ENCODE peak calls at places on chromosomes 16 and 17, in ten cellular contexts. One of them, this sample, is unnamed.

GRCh38 chr16:69726313-69727060 is at the start of gene NQO1:
- DNase-seq in GOT3: peak; percentile 94
- DNase-seq in iris pigment epithelial cell: peak; percentile 98
- DNase-seq in IMR-90: peak; percentile 97
- DNase-seq in endothelial cell of umbilical vein: peak; percentile 92
- DNase-seq in stimulated activated CD4-positive, alpha-beta T cell treated with anti-CD3 and anti-CD28 coated beads, Interleukin-12 subunit alpha, Interleukin-12 subunit beta, amount 100 ng/mL, for 4 hours: peak; percentile 87
- DNase-seq in HTR-8/SVneo: peak; percentile 95
- DNase-seq in astrocyte of the spinal cord: peak; percentile 99
- DNase-seq in T-cell: peak; percentile 81
- DNase-seq in GM12864: peak; percentile 83
- DNase-seq in this sample: peak; percentile 88

GRCh38 chr17:1108560-1108809 is 71.3 kb downstream of the ABR start:
- DNase-seq in endothelial cell of umbilical vein: peak; percentile 10
- DNase-seq in astrocyte of the spinal cord: no peak
- DNase-seq in iris pigment epithelial cell: no peak
- DNase-seq in stimulated activated CD4-positive, alpha-beta T cell treated with anti-CD3 and anti-CD28 coated beads, Interleukin-12 subunit alpha, Interleukin-12 subunit beta, amount 100 ng/mL, for 4 hours: no peak
- DNase-seq in T-cell: no peak
- DNase-seq in HTR-8/SVneo: peak; percentile 25
- DNase-seq in GM12864: no peak
- DNase-seq in IMR-90: no peak
- DNase-seq in GOT3: no peak
- DNase-seq in this sample: no peak

GRCh38 chr17:39209317-39210092 is 9.4 kb downstream of the RPL19 start:
- DNase-seq in T-cell: peak; percentile 68
- DNase-seq in iris pigment epithelial cell: peak; percentile 56
- DNase-seq in stimulated activated CD4-positive, alpha-beta T cell treated with anti-CD3 and anti-CD28 coated beads, Interleukin-12 subunit alpha, Interleukin-12 subunit beta, amount 100 ng/mL, for 4 hours: peak; percentile 71
- DNase-seq in HTR-8/SVneo: no peak
- DNase-seq in endothelial cell of umbilical vein: peak; percentile 29
- DNase-seq in IMR-90: peak; percentile 69
- DNase-seq in astrocyte of the spinal cord: peak; percentile 43
- DNase-seq in GM12864: no peak
- DNase-seq in GOT3: no peak
- DNase-seq in this sample: peak; percentile 26

GRCh38 chr17:45132569-45133463 is 501 bp upstream of the PLCD3 start:
- DNase-seq in endothelial cell of umbilical vein: peak; percentile 83
- DNase-seq in GM12864: no peak
- DNase-seq in HTR-8/SVneo: peak; percentile 96
- DNase-seq in stimulated activated CD4-positive, alpha-beta T cell treated with anti-CD3 and anti-CD28 coated beads, Interleukin-12 subunit alpha, Interleukin-12 subunit beta, amount 100 ng/mL, for 4 hours: peak; percentile 76
- DNase-seq in T-cell: peak; percentile 61
- DNase-seq in IMR-90: peak; percentile 70
- DNase-seq in iris pigment epithelial cell: peak; percentile 78
- DNase-seq in GOT3: peak; percentile 76
- DNase-seq in astrocyte of the spinal cord: peak; percentile 74
- DNase-seq in this sample: peak; percentile 69

GRCh38 chr16:58684001-58684353 is 593 bp downstream of the SLC38A7 start:
- DNase-seq in GM12864: no peak
- DNase-seq in IMR-90: peak; percentile 10
- DNase-seq in astrocyte of the spinal cord: peak; percentile 6
- DNase-seq in endothelial cell of umbilical vein: peak; percentile 30
- DNase-seq in GOT3: no peak
- DNase-seq in HTR-8/SVneo: peak; percentile 18
- DNase-seq in T-cell: no peak
- DNase-seq in iris pigment epithelial cell: peak; percentile 51
- DNase-seq in stimulated activated CD4-positive, alpha-beta T cell treated with anti-CD3 and anti-CD28 coated beads, Interleukin-12 subunit alpha, Interleukin-12 subunit beta, amount 100 ng/mL, for 4 hours: no peak
- DNase-seq in this sample: no peak

GRCh38 chr16:76574651-76575050 is 297.4 kb downstream of the CNTNAP4 start:
- DNase-seq in endothelial cell of umbilical vein: no peak
- DNase-seq in HTR-8/SVneo: no peak
- DNase-seq in GOT3: no peak
- DNase-seq in T-cell: no peak
- DNase-seq in IMR-90: no peak
- DNase-seq in iris pigment epithelial cell: no peak
- DNase-seq in stimulated activated CD4-positive, alpha-beta T cell treated with anti-CD3 and anti-CD28 coated beads, Interleukin-12 subunit alpha, Interleukin-12 subunit beta, amount 100 ng/mL, for 4 hours: no peak
- DNase-seq in astrocyte of the spinal cord: no peak
- DNase-seq in GM12864: no peak
- DNase-seq in this sample: no peak

GRCh38 chr17:62750502-62751349 is 57.4 kb downstream of the MARCHF10 start:
- DNase-seq in IMR-90: peak; percentile 24
- DNase-seq in endothelial cell of umbilical vein: no peak
- DNase-seq in T-cell: no peak
- DNase-seq in GM12864: no peak
- DNase-seq in iris pigment epithelial cell: no peak
- DNase-seq in astrocyte of the spinal cord: no peak
- DNase-seq in stimulated activated CD4-positive, alpha-beta T cell treated with anti-CD3 and anti-CD28 coated beads, Interleukin-12 subunit alpha, Interleukin-12 subunit beta, amount 100 ng/mL, for 4 hours: no peak
- DNase-seq in GOT3: no peak
- DNase-seq in HTR-8/SVneo: no peak
- DNase-seq in this sample: no peak

GRCh38 chr16:61432421-61432820 is 603.8 kb downstream of the CDH8 start:
- DNase-seq in T-cell: no peak
- DNase-seq in endothelial cell of umbilical vein: no peak
- DNase-seq in iris pigment epithelial cell: no peak
- DNase-seq in GOT3: no peak
- DNase-seq in astrocyte of the spinal cord: no peak
- DNase-seq in HTR-8/SVneo: no peak
- DNase-seq in IMR-90: no peak
- DNase-seq in GM12864: no peak
- DNase-seq in stimulated activated CD4-positive, alpha-beta T cell treated with anti-CD3 and anti-CD28 coated beads, Interleukin-12 subunit alpha, Interleukin-12 subunit beta, amount 100 ng/mL, for 4 hours: no peak
- DNase-seq in this sample: no peak

GRCh38 chr16:152141-153128 is at the start of gene HBZ:
- DNase-seq in T-cell: no peak
- DNase-seq in IMR-90: no peak
- DNase-seq in GOT3: no peak
- DNase-seq in endothelial cell of umbilical vein: no peak
- DNase-seq in HTR-8/SVneo: no peak
- DNase-seq in iris pigment epithelial cell: no peak
- DNase-seq in stimulated activated CD4-positive, alpha-beta T cell treated with anti-CD3 and anti-CD28 coated beads, Interleukin-12 subunit alpha, Interleukin-12 subunit beta, amount 100 ng/mL, for 4 hours: no peak
- DNase-seq in GM12864: no peak
- DNase-seq in astrocyte of the spinal cord: no peak
- DNase-seq in this sample: no peak

GRCh38 chr17:61806081-61806828 is 57.1 kb downstream of the BRIP1 start:
- DNase-seq in T-cell: no peak
- DNase-seq in endothelial cell of umbilical vein: no peak
- DNase-seq in IMR-90: no peak
- DNase-seq in stimulated activated CD4-positive, alpha-beta T cell treated with anti-CD3 and anti-CD28 coated beads, Interleukin-12 subunit alpha, Interleukin-12 subunit beta, amount 100 ng/mL, for 4 hours: no peak
- DNase-seq in iris pigment epithelial cell: peak; percentile 39
- DNase-seq in astrocyte of the spinal cord: no peak
- DNase-seq in GOT3: no peak
- DNase-seq in GM12864: no peak
- DNase-seq in HTR-8/SVneo: no peak
- DNase-seq in this sample: peak; percentile 69

GRCh38 chr17:4204676-4205075 is 59.1 kb downstream of the ANKFY1 start:
- DNase-seq in T-cell: no peak
- DNase-seq in GOT3: peak; percentile 52
- DNase-seq in astrocyte of the spinal cord: peak; percentile 93
- DNase-seq in HTR-8/SVneo: no peak
- DNase-seq in iris pigment epithelial cell: peak; percentile 93
- DNase-seq in IMR-90: peak; percentile 96
- DNase-seq in endothelial cell of umbilical vein: peak; percentile 85
- DNase-seq in GM12864: no peak
- DNase-seq in stimulated activated CD4-positive, alpha-beta T cell treated with anti-CD3 and anti-CD28 coated beads, Interleukin-12 subunit alpha, Interleukin-12 subunit beta, amount 100 ng/mL, for 4 hours: no peak
- DNase-seq in this sample: no peak

GRCh38 chr17:75078097-75079022 is 9.4 kb upstream of the SLC16A5 start:
- DNase-seq in GM12864: no peak
- DNase-seq in GOT3: no peak
- DNase-seq in IMR-90: peak; percentile 78
- DNase-seq in T-cell: no peak
- DNase-seq in endothelial cell of umbilical vein: no peak
- DNase-seq in stimulated activated CD4-positive, alpha-beta T cell treated with anti-CD3 and anti-CD28 coated beads, Interleukin-12 subunit alpha, Interleukin-12 subunit beta, amount 100 ng/mL, for 4 hours: no peak
- DNase-seq in astrocyte of the spinal cord: peak; percentile 76
- DNase-seq in iris pigment epithelial cell: peak; percentile 81
- DNase-seq in HTR-8/SVneo: peak; percentile 88
- DNase-seq in this sample: no peak

GRCh38 chr17:4938670-4939553 is 934 bp downstream of the SLC25A11 start:
- DNase-seq in stimulated activated CD4-positive, alpha-beta T cell treated with anti-CD3 and anti-CD28 coated beads, Interleukin-12 subunit alpha, Interleukin-12 subunit beta, amount 100 ng/mL, for 4 hours: no peak
- DNase-seq in iris pigment epithelial cell: peak; percentile 22
- DNase-seq in endothelial cell of umbilical vein: no peak
- DNase-seq in GM12864: no peak
- DNase-seq in astrocyte of the spinal cord: no peak
- DNase-seq in GOT3: no peak
- DNase-seq in IMR-90: no peak
- DNase-seq in HTR-8/SVneo: no peak
- DNase-seq in T-cell: no peak
- DNase-seq in this sample: no peak

GRCh38 chr16:25006504-25007055 is 8.6 kb downstream of the ARHGAP17 start:
- DNase-seq in astrocyte of the spinal cord: peak; percentile 54
- DNase-seq in HTR-8/SVneo: no peak
- DNase-seq in endothelial cell of umbilical vein: peak; percentile 66
- DNase-seq in iris pigment epithelial cell: peak; percentile 74
- DNase-seq in GOT3: no peak
- DNase-seq in IMR-90: peak; percentile 71
- DNase-seq in T-cell: no peak
- DNase-seq in stimulated activated CD4-positive, alpha-beta T cell treated with anti-CD3 and anti-CD28 coated beads, Interleukin-12 subunit alpha, Interleukin-12 subunit beta, amount 100 ng/mL, for 4 hours: no peak
- DNase-seq in GM12864: no peak
- DNase-seq in this sample: no peak

GRCh38 chr17:298791-299450 is 53.7 kb downstream of the RPH3AL start:
- DNase-seq in astrocyte of the spinal cord: no peak
- DNase-seq in stimulated activated CD4-positive, alpha-beta T cell treated with anti-CD3 and anti-CD28 coated beads, Interleukin-12 subunit alpha, Interleukin-12 subunit beta, amount 100 ng/mL, for 4 hours: no peak
- DNase-seq in IMR-90: no peak
- DNase-seq in T-cell: no peak
- DNase-seq in endothelial cell of umbilical vein: no peak
- DNase-seq in HTR-8/SVneo: no peak
- DNase-seq in iris pigment epithelial cell: peak; percentile 13
- DNase-seq in GOT3: no peak
- DNase-seq in GM12864: no peak
- DNase-seq in this sample: no peak

GRCh38 chr16:89308391-89309333 is 91.2 kb downstream of the ZNF778 start:
- DNase-seq in T-cell: peak; percentile 26
- DNase-seq in GM12864: no peak
- DNase-seq in astrocyte of the spinal cord: no peak
- DNase-seq in endothelial cell of umbilical vein: no peak
- DNase-seq in IMR-90: no peak
- DNase-seq in stimulated activated CD4-positive, alpha-beta T cell treated with anti-CD3 and anti-CD28 coated beads, Interleukin-12 subunit alpha, Interleukin-12 subunit beta, amount 100 ng/mL, for 4 hours: no peak
- DNase-seq in iris pigment epithelial cell: no peak
- DNase-seq in GOT3: no peak
- DNase-seq in HTR-8/SVneo: no peak
- DNase-seq in this sample: no peak

GRCh38 chr17:50585346-50585745 is 24.8 kb downstream of the CACNA1G start:
- DNase-seq in iris pigment epithelial cell: no peak
- DNase-seq in GOT3: no peak
- DNase-seq in astrocyte of the spinal cord: no peak
- DNase-seq in HTR-8/SVneo: no peak
- DNase-seq in GM12864: no peak
- DNase-seq in stimulated activated CD4-positive, alpha-beta T cell treated with anti-CD3 and anti-CD28 coated beads, Interleukin-12 subunit alpha, Interleukin-12 subunit beta, amount 100 ng/mL, for 4 hours: no peak
- DNase-seq in IMR-90: no peak
- DNase-seq in endothelial cell of umbilical vein: no peak
- DNase-seq in T-cell: no peak
- DNase-seq in this sample: no peak

GRCh38 chr17:61784510-61784909 is 78.8 kb downstream of the BRIP1 start:
- DNase-seq in iris pigment epithelial cell: no peak
- DNase-seq in T-cell: no peak
- DNase-seq in endothelial cell of umbilical vein: no peak
- DNase-seq in HTR-8/SVneo: no peak
- DNase-seq in stimulated activated CD4-positive, alpha-beta T cell treated with anti-CD3 and anti-CD28 coated beads, Interleukin-12 subunit alpha, Interleukin-12 subunit beta, amount 100 ng/mL, for 4 hours: no peak
- DNase-seq in astrocyte of the spinal cord: no peak
- DNase-seq in GM12864: no peak
- DNase-seq in GOT3: no peak
- DNase-seq in IMR-90: no peak
- DNase-seq in this sample: no peak

GRCh38 chr16:31714899-31715504 is 158.6 kb upstream of the ZNF267 start:
- DNase-seq in astrocyte of the spinal cord: no peak
- DNase-seq in stimulated activated CD4-positive, alpha-beta T cell treated with anti-CD3 and anti-CD28 coated beads, Interleukin-12 subunit alpha, Interleukin-12 subunit beta, amount 100 ng/mL, for 4 hours: no peak
- DNase-seq in iris pigment epithelial cell: no peak
- DNase-seq in endothelial cell of umbilical vein: no peak
- DNase-seq in T-cell: no peak
- DNase-seq in GOT3: no peak
- DNase-seq in IMR-90: no peak
- DNase-seq in HTR-8/SVneo: no peak
- DNase-seq in GM12864: no peak
- DNase-seq in this sample: no peak

GRCh38 chr17:61713035-61713434 is 122.0 kb upstream of the NACA2 start:
- DNase-seq in GM12864: no peak
- DNase-seq in HTR-8/SVneo: no peak
- DNase-seq in T-cell: no peak
- DNase-seq in endothelial cell of umbilical vein: no peak
- DNase-seq in astrocyte of the spinal cord: no peak
- DNase-seq in IMR-90: no peak
- DNase-seq in iris pigment epithelial cell: no peak
- DNase-seq in GOT3: no peak
- DNase-seq in stimulated activated CD4-positive, alpha-beta T cell treated with anti-CD3 and anti-CD28 coated beads, Interleukin-12 subunit alpha, Interleukin-12 subunit beta, amount 100 ng/mL, for 4 hours: no peak
- DNase-seq in this sample: no peak

GRCh38 chr16:8645141-8645521 is 23.6 kb downstream of the METTL22 start:
- DNase-seq in GOT3: no peak
- DNase-seq in iris pigment epithelial cell: no peak
- DNase-seq in astrocyte of the spinal cord: no peak
- DNase-seq in stimulated activated CD4-positive, alpha-beta T cell treated with anti-CD3 and anti-CD28 coated beads, Interleukin-12 subunit alpha, Interleukin-12 subunit beta, amount 100 ng/mL, for 4 hours: no peak
- DNase-seq in T-cell: no peak
- DNase-seq in IMR-90: no peak
- DNase-seq in HTR-8/SVneo: no peak
- DNase-seq in endothelial cell of umbilical vein: no peak
- DNase-seq in GM12864: no peak
- DNase-seq in this sample: no peak

GRCh38 chr16:47316686-47317085 is 144.2 kb downstream of the ITFG1 start:
- DNase-seq in GM12864: no peak
- DNase-seq in astrocyte of the spinal cord: no peak
- DNase-seq in HTR-8/SVneo: no peak
- DNase-seq in endothelial cell of umbilical vein: no peak
- DNase-seq in stimulated activated CD4-positive, alpha-beta T cell treated with anti-CD3 and anti-CD28 coated beads, Interleukin-12 subunit alpha, Interleukin-12 subunit beta, amount 100 ng/mL, for 4 hours: no peak
- DNase-seq in iris pigment epithelial cell: no peak
- DNase-seq in GOT3: no peak
- DNase-seq in T-cell: no peak
- DNase-seq in IMR-90: no peak
- DNase-seq in this sample: no peak

GRCh38 chr17:43142153-43142552 is 17.0 kb upstream of the BRCA1 start:
- DNase-seq in GOT3: no peak
- DNase-seq in IMR-90: no peak
- DNase-seq in endothelial cell of umbilical vein: no peak
- DNase-seq in T-cell: no peak
- DNase-seq in stimulated activated CD4-positive, alpha-beta T cell treated with anti-CD3 and anti-CD28 coated beads, Interleukin-12 subunit alpha, Interleukin-12 subunit beta, amount 100 ng/mL, for 4 hours: no peak
- DNase-seq in GM12864: no peak
- DNase-seq in iris pigment epithelial cell: no peak
- DNase-seq in HTR-8/SVneo: no peak
- DNase-seq in astrocyte of the spinal cord: no peak
- DNase-seq in this sample: no peak

GRCh38 chr17:39252788-39253460 is 27.2 kb upstream of the STAC2 start:
- DNase-seq in HTR-8/SVneo: no peak
- DNase-seq in GOT3: no peak
- DNase-seq in IMR-90: no peak
- DNase-seq in astrocyte of the spinal cord: no peak
- DNase-seq in stimulated activated CD4-positive, alpha-beta T cell treated with anti-CD3 and anti-CD28 coated beads, Interleukin-12 subunit alpha, Interleukin-12 subunit beta, amount 100 ng/mL, for 4 hours: no peak
- DNase-seq in T-cell: no peak
- DNase-seq in endothelial cell of umbilical vein: no peak
- DNase-seq in iris pigment epithelial cell: no peak
- DNase-seq in GM12864: no peak
- DNase-seq in this sample: no peak

GRCh38 chr17:6366144-6366755 is 68.7 kb downstream of the AIPL1 start:
- DNase-seq in HTR-8/SVneo: no peak
- DNase-seq in GM12864: no peak
- DNase-seq in astrocyte of the spinal cord: peak; percentile 50
- DNase-seq in GOT3: peak; percentile 31
- DNase-seq in IMR-90: peak; percentile 24
- DNase-seq in T-cell: no peak
- DNase-seq in iris pigment epithelial cell: peak; percentile 12
- DNase-seq in stimulated activated CD4-positive, alpha-beta T cell treated with anti-CD3 and anti-CD28 coated beads, Interleukin-12 subunit alpha, Interleukin-12 subunit beta, amount 100 ng/mL, for 4 hours: no peak
- DNase-seq in endothelial cell of umbilical vein: no peak
- DNase-seq in this sample: no peak

GRCh38 chr16:282491-282890 is 473 bp upstream of the PDIA2 start:
- DNase-seq in iris pigment epithelial cell: no peak
- DNase-seq in stimulated activated CD4-positive, alpha-beta T cell treated with anti-CD3 and anti-CD28 coated beads, Interleukin-12 subunit alpha, Interleukin-12 subunit beta, amount 100 ng/mL, for 4 hours: no peak
- DNase-seq in GM12864: no peak
- DNase-seq in GOT3: no peak
- DNase-seq in astrocyte of the spinal cord: no peak
- DNase-seq in IMR-90: no peak
- DNase-seq in HTR-8/SVneo: no peak
- DNase-seq in T-cell: no peak
- DNase-seq in endothelial cell of umbilical vein: no peak
- DNase-seq in this sample: no peak

GRCh38 chr16:27579086-27579980 is 29.4 kb downstream of the KATNIP start:
- DNase-seq in stimulated activated CD4-positive, alpha-beta T cell treated with anti-CD3 and anti-CD28 coated beads, Interleukin-12 subunit alpha, Interleukin-12 subunit beta, amount 100 ng/mL, for 4 hours: no peak
- DNase-seq in GOT3: no peak
- DNase-seq in astrocyte of the spinal cord: no peak
- DNase-seq in T-cell: no peak
- DNase-seq in IMR-90: peak; percentile 22
- DNase-seq in HTR-8/SVneo: no peak
- DNase-seq in endothelial cell of umbilical vein: no peak
- DNase-seq in GM12864: no peak
- DNase-seq in iris pigment epithelial cell: peak; percentile 52
- DNase-seq in this sample: no peak

GRCh38 chr17:80710716-80711115 is 166.1 kb downstream of the RPTOR start:
- DNase-seq in GOT3: no peak
- DNase-seq in T-cell: no peak
- DNase-seq in HTR-8/SVneo: no peak
- DNase-seq in stimulated activated CD4-positive, alpha-beta T cell treated with anti-CD3 and anti-CD28 coated beads, Interleukin-12 subunit alpha, Interleukin-12 subunit beta, amount 100 ng/mL, for 4 hours: no peak
- DNase-seq in IMR-90: no peak
- DNase-seq in astrocyte of the spinal cord: no peak
- DNase-seq in GM12864: no peak
- DNase-seq in endothelial cell of umbilical vein: no peak
- DNase-seq in iris pigment epithelial cell: no peak
- DNase-seq in this sample: no peak

This sample was measured in NCI-H774.